ENCODE peak calls at places on chromosome 22, in four cellular contexts. One of them, this sample, is unnamed.

GRCh38 chr22:19706661-19707151 is 7.6 kb upstream of the SEPTIN5 start:
- DNase-seq in non-pigmented ciliary epithelial cell: no peak
- DNase-seq in HT1080: no peak
- DNase-seq in HEK293T: no peak
- DNase-seq in this sample: no peak

GRCh38 chr22:46070722-46071450 is 79.4 kb upstream of the PPARA start:
- DNase-seq in HEK293T: peak
- DNase-seq in HT1080: no peak
- DNase-seq in non-pigmented ciliary epithelial cell: no peak
- DNase-seq in this sample: peak

GRCh38 chr22:20159088-20159487 is 8.2 kb upstream of the CCDC188 start:
- DNase-seq in non-pigmented ciliary epithelial cell: no peak
- DNase-seq in HT1080: no peak
- DNase-seq in HEK293T: no peak
- DNase-seq in this sample: peak

GRCh38 chr22:37284126-37284806 is 2.0 kb downstream of the CYTH4 start:
- DNase-seq in HEK293T: no peak
- DNase-seq in HT1080: no peak
- DNase-seq in non-pigmented ciliary epithelial cell: no peak
- DNase-seq in this sample: no peak

GRCh38 chr22:50271519-50271970 is 1.4 kb upstream of the MAPK11 start:
- DNase-seq in HEK293T: peak
- DNase-seq in non-pigmented ciliary epithelial cell: no peak
- DNase-seq in HT1080: peak
- DNase-seq in this sample: peak

GRCh38 chr22:39631857-39632256 is 61.3 kb downstream of the CACNA1I start:
- DNase-seq in HT1080: no peak
- DNase-seq in non-pigmented ciliary epithelial cell: no peak
- DNase-seq in HEK293T: no peak
- DNase-seq in this sample: peak

GRCh38 chr22:48586799-48587185 is 1240.9 kb downstream of the BRD1 start:
- DNase-seq in HT1080: no peak
- DNase-seq in HEK293T: no peak
- DNase-seq in non-pigmented ciliary epithelial cell: no peak
- DNase-seq in this sample: no peak

GRCh38 chr22:32967285-32968101 is 90.7 kb downstream of the SYN3 start:
- DNase-seq in non-pigmented ciliary epithelial cell: no peak
- DNase-seq in HEK293T: no peak
- DNase-seq in HT1080: no peak
- DNase-seq in this sample: no peak

GRCh38 chr22:50314455-50315288 is 7.2 kb upstream of the PLXNB2 start:
- DNase-seq in HEK293T: no peak
- DNase-seq in HT1080: no peak
- DNase-seq in non-pigmented ciliary epithelial cell: no peak
- DNase-seq in this sample: peak

GRCh38 chr22:19886605-19887250 is 32.1 kb upstream of the GNB1L start:
- DNase-seq in non-pigmented ciliary epithelial cell: peak
- DNase-seq in HEK293T: no peak
- DNase-seq in HT1080: peak
- DNase-seq in this sample: no peak

GRCh38 chr22:50573491-50574382 is 4.5 kb downstream of the CPT1B start:
- DNase-seq in HT1080: no peak
- DNase-seq in HEK293T: no peak
- DNase-seq in non-pigmented ciliary epithelial cell: no peak
- DNase-seq in this sample: no peak

GRCh38 chr22:46587492-46588278 is 32.5 kb upstream of the GRAMD4 start:
- DNase-seq in HEK293T: no peak
- DNase-seq in non-pigmented ciliary epithelial cell: no peak
- DNase-seq in HT1080: no peak
- DNase-seq in this sample: no peak

GRCh38 chr22:37781434-37782059 is 26.2 kb upstream of the GCAT start:
- DNase-seq in non-pigmented ciliary epithelial cell: no peak
- DNase-seq in HT1080: no peak
- DNase-seq in HEK293T: peak
- DNase-seq in this sample: no peak